ENCODE peak calls at places on chromosome 19, in five cellular contexts. C is aorta, F is RWPE2, K is Caco-2, H is GM23248. R is an unnamed sample.

GRCh38 chr19:10353793-10354391 is 14.5 kb upstream of the ICAM3 start:
- DNase-seq in C (no peak), F (peak; percentile 67), K (peak; percentile 28), H (peak; percentile 45), R (no peak)

GRCh38 chr19:36420961-36421748 is 2.7 kb upstream of the ZFP82 start:
- DNase-seq in H (peak; percentile 70), K (no peak), C (peak; percentile 51), F (no peak), R (no peak)

GRCh38 chr19:17289489-17289888 is 7.8 kb downstream of the ANKLE1 start:
- DNase-seq in F (no peak), C (peak; percentile 84), H (peak; percentile 85), K (peak; percentile 81), R (peak; percentile 80)

GRCh38 chr19:55320844-55321419 is 4.2 kb downstream of the TMEM150B start:
- DNase-seq in H (no peak), F (no peak), C (no peak), K (no peak), R (no peak)

GRCh38 chr19:40716031-40716654 is 543 bp downstream of the COQ8B start:
- DNase-seq in K (peak; percentile 24), H (peak; percentile 88), C (no peak), F (peak; percentile 91), R (no peak)

GRCh38 chr19:45681391-45682015 is 10.2 kb downstream of the SNRPD2 start:
- DNase-seq in H (peak; percentile 88), C (peak; percentile 88), K (peak; percentile 93), F (peak; percentile 76), R (peak; percentile 92)

GRCh38 chr19:44303976-44304568 is 753 bp downstream of the ZNF235 start:
- DNase-seq in C (no peak), K (peak; percentile 19), F (no peak), H (peak; percentile 77), R (no peak)

GRCh38 chr19:18831524-18832330 is at the start of gene UPF1:
- DNase-seq in H (peak; percentile 96), F (peak; percentile 89), K (peak; percentile 94), C (peak; percentile 97), R (peak; percentile 97)

GRCh38 chr19:44847144-44848035 is 1.3 kb downstream of the NECTIN2 start:
- DNase-seq in K (peak; percentile 90), H (peak; percentile 80), C (peak; percentile 77), F (peak; percentile 65), R (peak; percentile 85)

GRCh38 chr19:45472557-45473365 is 5.0 kb downstream of the FOSB start:
- DNase-seq in C (no peak), F (no peak), H (peak; percentile 35), K (peak; percentile 50), R (no peak)

GRCh38 chr19:20077791-20078463 is at the start of gene ZNF90:
- DNase-seq in H (peak; percentile 99), C (peak; percentile 97), K (peak; percentile 76), F (peak; percentile 89), R (peak; percentile 88)

GRCh38 chr19:18193388-18194207 is 580 bp downstream of the MPV17L2 start:
- DNase-seq in C (no peak), H (peak; percentile 51), K (no peak), F (no peak), R (no peak)

GRCh38 chr19:18278521-18279265 is 2.7 kb downstream of the JUND start:
- DNase-seq in F (no peak), C (no peak), K (peak; percentile 37), H (peak; percentile 50), R (no peak)

GRCh38 chr19:32652893-32653625 is 21.9 kb downstream of the ANKRD27 start:
- DNase-seq in F (no peak), C (peak; percentile 65), H (no peak), K (no peak), R (peak; percentile 79)

GRCh38 chr19:16330368-16330801 is 5.8 kb downstream of the KLF2 start:
- DNase-seq in K (peak; percentile 25), F (peak; percentile 98), C (peak; percentile 84), H (peak; percentile 98), R (peak; percentile 85)

DNA sequence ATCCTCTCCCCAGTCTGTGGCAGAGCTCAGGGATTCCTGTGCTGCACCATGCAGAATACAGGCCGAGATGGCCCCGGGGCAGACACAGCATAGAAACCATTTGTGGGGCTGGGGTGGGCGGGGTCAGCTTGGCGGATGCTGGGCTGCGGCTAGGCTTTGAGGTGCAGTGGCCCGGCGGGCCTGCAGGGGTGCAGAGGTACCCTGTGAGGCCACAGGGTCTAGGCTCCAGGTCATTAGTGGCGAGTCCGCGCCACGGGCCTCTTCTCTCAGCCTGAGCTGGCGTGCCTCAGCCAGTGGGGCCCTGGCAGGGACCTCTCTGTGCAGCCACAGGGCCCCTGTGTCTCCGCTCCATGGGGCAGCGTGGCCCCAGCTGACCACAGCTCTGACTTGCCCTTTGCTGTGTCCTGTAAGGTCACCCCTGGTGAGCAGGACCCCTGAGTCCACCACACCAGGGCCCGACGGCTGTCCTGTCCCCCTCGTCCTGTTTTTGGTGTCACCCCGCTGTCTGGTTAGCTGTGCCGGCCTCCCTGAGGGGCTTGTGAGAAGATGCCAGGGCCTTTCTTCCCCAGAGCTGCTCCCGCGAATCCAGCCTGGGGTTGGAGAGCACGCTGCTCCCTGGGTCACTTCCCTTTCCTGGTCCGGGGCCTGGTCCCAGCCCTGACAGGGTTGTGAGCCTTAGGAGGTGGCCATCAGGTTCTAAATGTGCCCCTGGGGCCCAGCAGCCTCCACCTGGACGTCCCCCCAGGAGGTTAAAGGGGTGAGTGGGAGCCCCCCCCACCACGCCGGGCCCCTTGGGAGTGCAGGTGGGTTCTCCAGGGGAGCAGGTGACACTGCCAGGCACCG is 12.1 kb downstream of the KDM4B start:
- DNase-seq in C (no peak), F (no peak), K (no peak), H (no peak), R (no peak)
- H3K4me1 ChIP-seq in C (no peaks in the 10 kb centered on the region), F (peaks cover 21% of the 10 kb centered on the region), K (no peaks in the 10 kb centered on the region), H (peaks cover 32% of the 10 kb centered on the region), R (peaks cover 58% of the 10 kb centered on the region)

GRCh38 chr19:3190470-3190770 is 4.7 kb downstream of the NCLN start:
- DNase-seq in C (no peak), F (no peak), H (no peak), K (no peak), R (no peak)
- H3K4me1 ChIP-seq in C (no peaks in the 10 kb centered on the region), F (peaks cover 4% of the 10 kb centered on the region), H (peaks cover 10% of the 10 kb centered on the region), K (peaks cover 9% of the 10 kb centered on the region), R (peaks cover 29% of the 10 kb centered on the region)

DNA sequence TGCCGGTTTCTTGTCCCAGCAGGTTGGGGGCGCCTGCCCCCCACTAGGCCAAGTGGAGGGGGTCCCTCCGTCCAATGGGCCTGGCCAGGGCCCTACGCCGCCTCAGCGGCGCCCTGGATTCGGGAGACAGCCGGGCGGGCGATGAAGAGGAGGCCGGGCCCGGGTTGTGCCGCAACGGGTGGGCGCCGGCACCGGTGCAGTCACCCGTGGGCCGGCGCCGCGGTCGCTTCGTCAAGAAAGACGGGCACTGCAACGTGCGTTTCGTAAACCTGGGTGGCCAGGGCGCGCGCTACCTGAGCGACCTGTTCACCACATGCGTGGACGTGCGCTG is 6.2 kb downstream of the KCNJ14 start:
- DNase-seq in C (no peak), H (no peak), K (no peak), F (no peak), R (no peak)
- H3K4me1 ChIP-seq in C (no peaks in the 10 kb centered on the region), H (peaks cover 7% of the 10 kb centered on the region), K (no peaks in the 10 kb centered on the region), F (no peaks in the 10 kb centered on the region), R (no peaks in the 10 kb centered on the region)

GRCh38 chr19:7655581-7655980 is 13.3 kb upstream of the RETN start:
- DNase-seq in K (no peak), F (no peak), C (no peak), H (no peak), R (no peak)
- H3K4me1 ChIP-seq in K (no peaks in the 10 kb centered on the region), F (no peaks in the 10 kb centered on the region), C (no peaks in the 10 kb centered on the region), H (no peaks in the 10 kb centered on the region), R (peaks cover 28% of the 10 kb centered on the region)